ENCODE peak calls at places on chromosomes 5 and 9, in six cellular contexts. K is adipocyte; W is naive thymus-derived CD4-positive, alpha-beta T cell; Y is endodermal cell; C is DND-41; P is ovary. X is an unnamed sample. For H3K4me1, the result is how much of the 10 kb centered on the place peaks cover.

GRCh38 chr5:81805086-81805485 is 54.2 kb upstream of the SSBP2 start:
- DNase-seq in Y (no peak), W (peak), P (no peak), K (no peak), C (no peak), X (no peak)

GRCh38 chr9:70053864-70054263 is 10.2 kb downstream of the MAMDC2 start:
- DNase-seq in C (no peak), Y (no peak), W (no peak), K (no peak), P (no peak), X (no peak)

GRCh38 chr9:15420796-15421195 is 1.9 kb upstream of the SNAPC3 start:
- DNase-seq in P (no peak), W (no peak), C (no peak), K (no peak), Y (no peak), X (no peak)

GRCh38 chr5:26329562-26330189 is 708.7 kb downstream of the CDH9 start:
- DNase-seq in P (no peak), K (peak), W (no peak), Y (no peak), C (no peak), X (no peak)

GRCh38 chr9:134007571-134007970 is 15.4 kb upstream of the VAV2 start:
- DNase-seq in P (no peak), C (no peak), W (no peak), K (no peak), Y (no peak), X (no peak)

GRCh38 chr5:143588933-143589662 is 185.6 kb upstream of the NR3C1 start:
- DNase-seq in K (no peak), P (no peak), Y (no peak), W (no peak), C (no peak), X (no peak)

GRCh38 chr5:14501353-14502162 is 80.0 kb upstream of the OTULINL start:
- DNase-seq in K (no peak), W (no peak), P (no peak), Y (peak), C (no peak), X (no peak)

GRCh38 chr5:84382363-84383295 is 2.1 kb downstream of the EDIL3 start:
- DNase-seq in W (no peak), K (peak), P (peak), Y (peak), C (no peak), X (peak)

GRCh38 chr9:33306037-33306436 is 15.7 kb downstream of the NFX1 start:
- DNase-seq in W (no peak), C (no peak), P (no peak), Y (no peak), K (no peak), X (no peak)

GRCh38 chr9:88537743-88538055 is 2.7 kb downstream of the NXNL2 start:
- DNase-seq in C (peak), K (peak), P (peak), Y (peak), W (peak), X (peak)

GRCh38 chr9:114389612-114390368 is 2.0 kb upstream of the AKNA start:
- DNase-seq in P (peak), C (no peak), W (no peak), Y (peak), K (no peak), X (no peak)

GRCh38 chr9:6055213-6055612 is 39.8 kb upstream of the RANBP6 start:
- DNase-seq in W (peak), C (peak), P (no peak), K (peak), Y (peak), X (peak)

GRCh38 chr5:163682226-163682625 is 176.8 kb downstream of the MAT2B start:
- DNase-seq in C (no peak), K (no peak), P (no peak), Y (no peak), W (no peak), X (no peak)

GRCh38 chr9:95764490-95764889 is 111.0 kb upstream of the ERCC6L2 start:
- DNase-seq in K (no peak), P (no peak), C (no peak), Y (no peak), W (no peak), X (no peak)

GRCh38 chr9:111287127-111287526 is 42.9 kb downstream of the OR2K2 start:
- DNase-seq in K (peak), Y (peak), C (no peak), P (no peak), W (no peak), X (no peak)

GRCh38 chr9:80561526-80561925 is 989.8 kb downstream of the TLE4 start:
- DNase-seq in K (no peak), C (no peak), W (no peak), P (no peak), Y (no peak), X (no peak)

GRCh38 chr5:73205309-73205708 is 32.3 kb downstream of the TMEM174 start:
- DNase-seq in C (peak), K (no peak), P (no peak), W (no peak), Y (no peak), X (no peak)

GRCh38 chr9:126883636-126884035 is 23.2 kb downstream of the ZBTB34 start:
- DNase-seq in C (no peak), P (no peak), Y (peak), W (no peak), K (no peak), X (no peak)

GRCh38 chr9:36118201-36118600 is 18.3 kb upstream of the GLIPR2 start:
- DNase-seq in Y (no peak), C (no peak), K (no peak), P (no peak), W (no peak), X (no peak)

GRCh38 chr9:20592673-20593072 is 29.6 kb downstream of the MLLT3 start:
- DNase-seq in K (no peak), W (no peak), Y (no peak), C (no peak), P (no peak), X (no peak)

GRCh38 chr5:159814222-159814621 is 102.1 kb upstream of the ADRA1B start:
- DNase-seq in P (no peak), K (no peak), C (no peak), Y (no peak), W (no peak), X (no peak)

GRCh38 chr9:126719677-126720435 is 85.0 kb upstream of the ZBTB43 start:
- DNase-seq in C (peak), K (peak), W (peak), P (no peak), Y (peak), X (peak)

GRCh38 chr9:108953983-108954574 is 19.9 kb downstream of the ABITRAM start:
- DNase-seq in Y (no peak), C (no peak), W (no peak), K (peak), P (no peak), X (no peak)

GRCh38 chr5:36741138-36741537 is 134.7 kb downstream of the SLC1A3 start:
- DNase-seq in Y (no peak), K (no peak), W (no peak), P (no peak), C (no peak), X (no peak)

GRCh38 chr9:109966643-109967368 is 186.8 kb downstream of the PALM2AKAP2 start:
- DNase-seq in Y (no peak), K (no peak), W (no peak), C (no peak), P (no peak), X (no peak)

GRCh38 chr9:109968332-109968657 is 188.3 kb downstream of the PALM2AKAP2 start:
- DNase-seq in W (peak), K (no peak), C (no peak), P (no peak), Y (no peak), X (no peak)

GRCh38 chr9:109969559-109970237 is 189.7 kb downstream of the PALM2AKAP2 start:
- DNase-seq in W (no peak), C (no peak), Y (no peak), K (no peak), P (no peak), X (peak)

GRCh38 chr9:109967651-109968331 is 187.8 kb downstream of the PALM2AKAP2 start:
- DNase-seq in C (no peak), Y (no peak), P (no peak), K (no peak), W (no peak), X (no peak)

DNA sequence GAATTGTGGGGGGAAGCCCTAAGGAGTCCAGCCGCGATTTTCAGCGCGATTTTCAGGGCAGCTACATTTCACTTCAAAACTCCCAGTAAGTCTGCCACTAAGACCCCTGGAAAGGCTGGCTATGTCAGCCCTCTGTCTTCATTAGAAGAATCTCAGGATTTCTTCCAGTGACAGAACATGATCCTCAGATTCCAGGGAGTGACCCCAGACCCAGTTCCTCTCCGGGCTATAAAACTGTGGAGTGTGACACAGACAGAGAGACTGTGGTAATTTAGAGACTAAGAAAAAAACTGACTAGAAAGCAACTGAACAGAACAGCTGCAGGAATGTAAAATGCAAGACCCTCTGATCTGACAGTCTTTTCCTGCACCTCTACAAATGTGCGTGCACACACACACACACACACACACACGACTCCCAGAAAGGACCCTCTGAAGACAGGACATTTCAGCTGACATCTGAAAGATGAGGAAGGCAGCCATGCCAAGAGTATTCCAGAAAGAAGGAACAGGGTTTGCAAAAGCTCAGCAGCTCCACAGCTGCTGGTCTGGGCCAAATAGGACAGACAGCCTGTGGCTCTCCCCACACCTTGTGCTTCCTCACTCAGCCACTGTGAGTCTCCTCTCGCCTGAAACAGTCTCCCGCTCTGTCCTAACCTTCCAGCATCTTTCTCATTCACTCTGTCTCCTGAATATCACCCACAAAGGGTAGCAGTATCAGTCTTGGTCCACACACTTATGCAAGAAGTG is 188.9 kb downstream of the PALM2AKAP2 start:
- DNase-seq in P (no peak), W (no peak), K (no peak), C (no peak), Y (peak), X (peak)
- H3K4me1 ChIP-seq in P (under half), W (under half), K (under half), C (under half), Y (under half), X (under half)

GRCh38 chr5:173011602-173012001 is 28.0 kb downstream of the ATP6V0E1 start:
- DNase-seq in C (no peak), W (no peak), K (no peak), Y (no peak), P (no peak), X (no peak)

GRCh38 chr5:173010547-173011464 is 27.2 kb downstream of the ATP6V0E1 start:
- DNase-seq in P (no peak), K (no peak), Y (peak), W (no peak), C (no peak), X (peak)

GRCh38 chr5:173010021-173010420 is 26.4 kb downstream of the ATP6V0E1 start:
- DNase-seq in K (peak), P (no peak), C (no peak), Y (no peak), W (no peak), X (peak)

GRCh38 chr5:173016069-173016455 is 32.5 kb downstream of the ATP6V0E1 start:
- DNase-seq in K (no peak), W (no peak), P (no peak), Y (peak), C (no peak), X (no peak)

GRCh38 chr5:173012882-173013281 is 29.3 kb downstream of the ATP6V0E1 start:
- DNase-seq in C (no peak), K (no peak), W (no peak), Y (no peak), P (no peak), X (peak)
- H3K4me1 ChIP-seq in C (under half), K (under half), W (under half), Y (under half), P (under half), X (under half)

GRCh38 chr9:135375001-135375400 is 104.6 kb upstream of the PPP1R26 start:
- DNase-seq in W (no peak), Y (no peak), P (no peak), K (no peak), C (no peak), X (no peak)
- H3K4me1 ChIP-seq in W (under half), Y (under half), P (under half), K (under half), C (under half), X (under half)

DNA sequence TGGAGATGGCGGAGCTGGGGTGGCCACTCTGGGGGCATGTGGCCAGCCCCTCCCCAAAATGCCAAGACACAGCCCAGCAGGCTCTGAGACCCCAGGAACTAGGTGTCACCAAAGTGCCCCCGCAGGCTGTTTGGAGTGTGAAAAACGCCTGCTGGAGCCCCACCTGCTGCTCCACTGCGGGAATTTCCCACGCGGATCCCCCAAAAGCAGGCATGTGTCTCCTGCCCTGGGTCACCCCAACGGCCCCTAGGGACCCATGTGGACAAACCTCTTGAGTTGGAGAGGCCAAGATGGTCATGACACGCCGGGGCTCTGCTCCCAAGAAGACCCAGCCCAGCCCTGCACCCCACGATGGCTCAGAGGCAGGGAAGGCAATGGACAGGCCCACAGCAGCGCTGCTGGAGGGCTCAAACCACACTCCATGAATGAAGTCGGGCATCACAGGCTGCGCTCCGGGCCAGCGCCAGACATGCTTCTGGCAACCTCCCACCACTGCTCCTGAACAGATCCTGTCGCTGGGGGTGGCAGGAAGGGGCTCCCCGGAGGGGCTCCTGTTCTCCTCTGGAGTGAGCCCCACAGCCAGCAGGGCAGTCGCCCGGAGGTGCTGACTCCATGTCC is 15.3 kb downstream of the NOTCH1 start:
- DNase-seq in Y (no peak), P (no peak), K (no peak), W (no peak), C (no peak), X (no peak)
- H3K4me1 ChIP-seq in Y (under half), P (under half), K (under half), W (half or more), C (under half), X (under half)